ENCODE peak calls at places on chromosomes 12 and 14, in four cellular contexts. Q, C, G and I are unnamed samples.
A peak's percentile ranks its signal among the peaks of the same experiment; 100 is the strongest.

GRCh38 chr12:122097641-122098364 is 19.2 kb downstream of the MLXIP start:
- ATAC-seq in Q (peak; percentile 54), C (peak; percentile 86), G (peak; percentile 94), I (no peak)

GRCh38 chr12:4251228-4251891 is 22.2 kb upstream of the CCND2 start:
- ATAC-seq in Q (peak; percentile 95), C (no peak), G (no peak), I (peak; percentile 98)

GRCh38 chr12:103560604-103561101 is 26.4 kb upstream of the STAB2 start:
- ATAC-seq in Q (peak; percentile 67), C (no peak), G (no peak), I (peak; percentile 70)

GRCh38 chr14:99316281-99317163 is 44.5 kb upstream of the BCL11B start:
- ATAC-seq in Q (no peak), C (peak; percentile 88), G (no peak), I (no peak)

GRCh38 chr14:65352964-65353530 is 59.5 kb upstream of the FUT8 start:
- ATAC-seq in Q (peak; percentile 94), C (no peak), G (no peak), I (peak; percentile 76)

GRCh38 chr12:71973687-71974086 is 35.0 kb downstream of the TPH2 start:
- ATAC-seq in Q (peak; percentile 77), C (no peak), G (no peak), I (peak; percentile 91)

GRCh38 chr12:94792690-94793089 is 142.3 kb upstream of the TMCC3 start:
- ATAC-seq in Q (no peak), C (peak; percentile 17), G (peak; percentile 58), I (no peak)

GRCh38 chr14:93965287-93965821 is 11.0 kb downstream of the ASB2 start:
- ATAC-seq in Q (no peak), C (no peak), G (no peak), I (no peak)

GRCh38 chr12:30877110-30877875 is 49.3 kb upstream of the TSPAN11 start:
- ATAC-seq in Q (no peak), C (no peak), G (peak; percentile 87), I (no peak)

GRCh38 chr14:103404920-103405319 is 19.7 kb downstream of the MARK3 start:
- ATAC-seq in Q (no peak), C (peak; percentile 54), G (peak; percentile 91), I (no peak)

GRCh38 chr12:100573168-100573498 is 351 bp upstream of the GAS2L3 start:
- ATAC-seq in Q (no peak), C (no peak), G (no peak), I (no peak)

GRCh38 chr14:97776890-97777564 is 979.8 kb downstream of the VRK1 start:
- ATAC-seq in Q (peak; percentile 18), C (no peak), G (no peak), I (no peak)

GRCh38 chr12:109098671-109099070 is 1.3 kb downstream of the UNG start:
- ATAC-seq in Q (no peak), C (peak; percentile 19), G (no peak), I (no peak)

GRCh38 chr14:50319721-50320120 is 7.6 kb downstream of the DMAC2L start:
- ATAC-seq in Q (no peak), C (no peak), G (no peak), I (no peak)

GRCh38 chr14:68042591-68043210 is 223.1 kb downstream of the RAD51B start:
- ATAC-seq in Q (no peak), C (no peak), G (no peak), I (no peak)